ENCODE peak calls at places on chromosomes 12 and 14, in eight cellular contexts. M is activated CD4-positive, alpha-beta T cell treated with anti-CD3 and anti-CD28 coated beads, Interleukin-2, amount 50 U/mL, for 24 hours; V is activated gamma-delta T cell treated with Interleukin-2 at 50 U/mL for 16 hours; F is endothelial cell of umbilical vein; D is ACHN; A is ELR; B is hypothalamus; Z is A172. X is an unnamed sample.

GRCh38 chr14:23209651-23210423 is 26.4 kb upstream of the SLC7A8 start:
- DNase-seq in M (no peak), F (no peak), D (no peak), A (peak; percentile 67), V (no peak), Z (no peak), B (no peak), X (no peak)

GRCh38 chr12:121725420-121725819 is 12.9 kb downstream of the TMEM120B start:
- DNase-seq in D (no peak), V (no peak), Z (no peak), F (no peak), A (no peak), M (no peak), B (no peak), X (no peak)

GRCh38 chr14:58669556-58670200 is 31.9 kb downstream of the DACT1 start:
- DNase-seq in A (no peak), V (no peak), F (no peak), Z (no peak), D (no peak), M (no peak), B (no peak), X (no peak)

GRCh38 chr12:108352591-108352990 is 13.5 kb upstream of the CMKLR1 start:
- DNase-seq in F (no peak), M (no peak), V (no peak), D (no peak), B (no peak), A (no peak), Z (no peak), X (no peak)

GRCh38 chr12:108297895-108298760 is 41.0 kb downstream of the CMKLR1 start:
- DNase-seq in D (no peak), Z (no peak), V (no peak), F (no peak), M (no peak), A (no peak), B (no peak), X (no peak)

GRCh38 chr14:88985654-88986053 is 161.2 kb downstream of the TTC8 start:
- DNase-seq in Z (no peak), F (no peak), M (no peak), V (no peak), D (no peak), B (no peak), A (no peak), X (no peak)

GRCh38 chr12:97300431-97300830 is 162.2 kb upstream of the RMST start:
- DNase-seq in F (no peak), M (no peak), V (no peak), A (no peak), Z (no peak), B (no peak), D (no peak), X (no peak)

GRCh38 chr14:67240168-67240932 is 885 bp upstream of the PALS1 start:
- DNase-seq in Z (no peak), D (peak; percentile 66), F (no peak), B (peak; percentile 56), M (peak; percentile 2), A (peak; percentile 66), V (peak; percentile 9), X (peak; percentile 3)

GRCh38 chr12:14567311-14568195 is at the start of gene PLBD1:
- DNase-seq in D (peak; percentile 48), V (no peak), B (peak; percentile 14), F (peak; percentile 8), M (no peak), A (peak; percentile 5), Z (no peak), X (peak; percentile 13)

GRCh38 chr12:4934651-4935050 is 24.9 kb downstream of the KCNA1 start:
- DNase-seq in Z (peak; percentile 27), A (peak; percentile 53), D (no peak), F (no peak), M (no peak), B (no peak), V (no peak), X (no peak)

GRCh38 chr12:65603428-65604351 is 220.6 kb upstream of the HMGA2 start:
- DNase-seq in Z (peak; percentile 85), V (no peak), F (peak; percentile 82), A (peak; percentile 96), M (no peak), B (no peak), D (peak; percentile 98), X (no peak)

GRCh38 chr14:65620195-65620594 is 207.7 kb downstream of the FUT8 start:
- DNase-seq in F (no peak), B (no peak), Z (no peak), A (no peak), V (no peak), M (no peak), D (no peak), X (no peak)